ENCODE peak calls at places on chromosome 2, in four cellular contexts. One of them, this sample, is unnamed.

GRCh38 chr2:16925145-16925544 is 259.5 kb upstream of the CYRIA start:
- DNase-seq in K562: no peak
- DNase-seq in AG09309: no peak
- DNase-seq in DND-41: no peak
- DNase-seq in this sample: no peak

GRCh38 chr2:653645-654425 is 23.4 kb downstream of the TMEM18 start:
- DNase-seq in K562: no peak
- DNase-seq in AG09309: no peak
- DNase-seq in DND-41: no peak
- DNase-seq in this sample: no peak

GRCh38 chr2:240131941-240132650 is 4.0 kb downstream of the COPS9 start:
- DNase-seq in K562: peak; percentile 13
- DNase-seq in AG09309: no peak
- DNase-seq in DND-41: peak; percentile 5
- DNase-seq in this sample: no peak

GRCh38 chr2:182043861-182044260 is 58.2 kb downstream of the PPP1R1C start:
- DNase-seq in K562: no peak
- DNase-seq in AG09309: no peak
- DNase-seq in DND-41: no peak
- DNase-seq in this sample: no peak

GRCh38 chr2:128644745-128645256 is 326.1 kb upstream of the HS6ST1 start:
- DNase-seq in K562: no peak
- DNase-seq in AG09309: no peak
- DNase-seq in DND-41: no peak
- DNase-seq in this sample: no peak

GRCh38 chr2:57396364-57397098 is 650.1 kb upstream of the VRK2 start:
- DNase-seq in K562: no peak
- DNase-seq in AG09309: no peak
- DNase-seq in DND-41: no peak
- DNase-seq in this sample: no peak

GRCh38 chr2:117785740-117786139 is 28.8 kb upstream of the DDX18 start:
- DNase-seq in K562: peak; percentile 43
- DNase-seq in AG09309: peak; percentile 13
- DNase-seq in DND-41: peak; percentile 45
- DNase-seq in this sample: no peak

GRCh38 chr2:241050624-241051577 is 51.2 kb downstream of the MTERF4 start:
- DNase-seq in K562: no peak
- DNase-seq in AG09309: no peak
- DNase-seq in DND-41: no peak
- DNase-seq in this sample: no peak

GRCh38 chr2:97931851-97932211 is 63.9 kb downstream of the TMEM131 start:
- DNase-seq in K562: no peak
- DNase-seq in AG09309: no peak
- DNase-seq in DND-41: no peak
- DNase-seq in this sample: no peak

GRCh38 chr2:198957183-198957582 is 500.6 kb downstream of the SATB2 start:
- DNase-seq in K562: no peak
- DNase-seq in AG09309: no peak
- DNase-seq in DND-41: no peak
- DNase-seq in this sample: no peak

GRCh38 chr2:70643715-70644114 is 90.1 kb upstream of the TGFA start:
- DNase-seq in K562: peak; percentile 63
- DNase-seq in AG09309: no peak
- DNase-seq in DND-41: no peak
- DNase-seq in this sample: no peak

GRCh38 chr2:47661310-47661709 is 121.6 kb upstream of the MSH6 start:
- DNase-seq in K562: no peak
- DNase-seq in AG09309: no peak
- DNase-seq in DND-41: no peak
- DNase-seq in this sample: no peak
- H3K4me3 ChIP-seq in K562: no peak overlapping the region
- H3K4me3 ChIP-seq in AG09309: no peak overlapping the region
- H3K4me3 ChIP-seq in DND-41: no peak overlapping the region
- H3K4me3 ChIP-seq in this sample: no peak overlapping the region

DNA sequence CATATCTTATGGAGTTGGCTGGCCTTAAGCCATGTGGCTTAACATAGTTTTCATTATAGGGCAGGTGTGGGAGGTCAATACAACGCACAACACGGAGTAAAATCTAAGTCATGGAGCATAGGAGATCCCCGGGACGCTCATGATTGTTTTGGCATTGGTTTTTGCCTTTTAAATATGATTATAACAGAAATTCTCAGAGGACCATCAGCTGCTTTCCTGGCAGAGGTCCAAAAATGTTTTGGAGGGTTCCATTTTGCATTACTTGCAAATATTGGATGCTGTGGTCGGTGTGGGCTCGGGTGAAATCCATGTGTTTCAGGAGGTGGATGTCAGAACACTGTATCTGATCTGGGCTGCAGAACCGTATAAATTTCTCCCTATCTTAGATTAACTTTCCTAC is 3.4 kb downstream of the NCOA1 start:
- DNase-seq in K562: no peak
- DNase-seq in AG09309: no peak
- DNase-seq in DND-41: no peak
- DNase-seq in this sample: no peak
- H3K4me3 ChIP-seq in K562: no peak overlapping the region
- H3K4me3 ChIP-seq in AG09309: no peak overlapping the region
- H3K4me3 ChIP-seq in DND-41: no peak overlapping the region
- H3K4me3 ChIP-seq in this sample: no peak overlapping the region

GRCh38 chr2:162072181-162072702 is 1.8 kb downstream of the DPP4 start:
- DNase-seq in K562: no peak
- DNase-seq in AG09309: peak; percentile 59
- DNase-seq in DND-41: no peak
- DNase-seq in this sample: no peak
- H3K4me3 ChIP-seq in K562: no peak overlapping the region
- H3K4me3 ChIP-seq in AG09309: no peak overlapping the region
- H3K4me3 ChIP-seq in DND-41: peak overlapping the region; percentile 71
- H3K4me3 ChIP-seq in this sample: no peak overlapping the region

GRCh38 chr2:231123362-231123898 is 1.4 kb downstream of the HTR2B start:
- DNase-seq in K562: no peak
- DNase-seq in AG09309: no peak
- DNase-seq in DND-41: no peak
- DNase-seq in this sample: no peak
- H3K4me3 ChIP-seq in K562: no peak overlapping the region
- H3K4me3 ChIP-seq in AG09309: no peak overlapping the region
- H3K4me3 ChIP-seq in DND-41: no peak overlapping the region
- H3K4me3 ChIP-seq in this sample: no peak overlapping the region

DNA sequence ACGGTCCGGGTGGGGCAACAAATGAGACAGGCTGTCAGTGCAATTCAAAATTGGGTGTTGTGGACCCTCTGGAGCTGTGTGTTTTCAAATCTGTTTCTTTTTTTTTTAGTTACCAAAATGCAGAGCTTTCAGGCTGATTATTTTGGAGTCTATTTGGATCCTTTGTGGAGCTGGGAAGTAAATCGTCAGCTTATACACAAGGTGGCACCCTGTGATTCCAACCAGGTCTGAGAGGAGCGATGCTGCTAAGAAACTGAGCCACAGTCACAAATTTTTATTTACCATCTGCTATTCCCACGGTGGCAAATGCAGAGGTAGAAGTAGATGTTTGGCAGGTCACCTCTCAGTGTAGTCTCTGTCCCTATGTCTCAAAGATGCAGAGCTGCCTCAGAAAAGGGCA is 3.8 kb upstream of the EPC2 start:
- DNase-seq in K562: no peak
- DNase-seq in AG09309: peak; percentile 24
- DNase-seq in DND-41: no peak
- DNase-seq in this sample: no peak
- H3K4me3 ChIP-seq in K562: no peak overlapping the region
- H3K4me3 ChIP-seq in AG09309: no peak overlapping the region
- H3K4me3 ChIP-seq in DND-41: no peak overlapping the region
- H3K4me3 ChIP-seq in this sample: no peak overlapping the region

GRCh38 chr2:48334180-48334579 is 195.8 kb upstream of the STON1 start:
- DNase-seq in K562: no peak
- DNase-seq in AG09309: no peak
- DNase-seq in DND-41: no peak
- DNase-seq in this sample: no peak

GRCh38 chr2:48328159-48328816 is 201.7 kb upstream of the STON1 start:
- DNase-seq in K562: no peak
- DNase-seq in AG09309: no peak
- DNase-seq in DND-41: no peak
- DNase-seq in this sample: no peak

GRCh38 chr2:48332286-48332685 is 197.7 kb upstream of the STON1 start:
- DNase-seq in K562: no peak
- DNase-seq in AG09309: no peak
- DNase-seq in DND-41: no peak
- DNase-seq in this sample: no peak

DNA sequence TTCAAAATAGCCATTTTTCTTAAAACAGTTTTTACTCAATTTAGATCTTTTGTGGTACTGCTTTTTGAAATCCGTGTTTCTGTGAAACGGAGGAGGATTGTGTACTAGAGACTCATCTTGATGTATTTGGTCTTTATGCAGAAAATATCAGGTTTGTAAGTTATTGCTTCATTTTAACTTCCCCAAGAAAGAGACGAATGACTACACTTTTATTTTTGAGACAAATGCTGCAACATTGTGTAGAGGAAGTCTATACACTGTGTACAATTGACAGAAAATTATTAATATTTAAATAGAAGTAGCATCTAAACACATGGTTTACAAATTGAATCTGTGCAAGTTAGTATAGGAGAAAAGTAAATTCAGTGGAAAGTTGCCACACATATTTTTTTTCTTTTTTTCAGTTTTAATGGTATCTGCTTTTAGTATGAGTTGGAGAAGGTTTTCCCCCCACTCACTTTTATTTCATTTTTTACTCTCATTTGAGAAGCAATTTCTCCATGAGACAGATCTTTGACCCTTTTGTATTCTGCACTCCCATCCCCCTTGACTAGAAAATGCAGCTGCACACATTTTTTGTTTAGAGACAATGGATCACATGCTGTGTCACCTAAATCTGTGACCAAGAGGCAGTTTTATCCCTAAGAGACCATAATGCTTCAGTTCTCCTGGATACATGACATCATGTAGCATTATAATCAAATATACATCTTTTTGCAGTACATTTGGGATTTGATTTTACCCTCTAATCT is 200.8 kb upstream of the STON1 start:
- DNase-seq in K562: no peak
- DNase-seq in AG09309: no peak
- DNase-seq in DND-41: no peak
- DNase-seq in this sample: no peak
- H3K4me3 ChIP-seq in K562: no peak overlapping the region
- H3K4me3 ChIP-seq in AG09309: no peak overlapping the region
- H3K4me3 ChIP-seq in DND-41: no peak overlapping the region
- H3K4me3 ChIP-seq in this sample: no peak overlapping the region

DNA sequence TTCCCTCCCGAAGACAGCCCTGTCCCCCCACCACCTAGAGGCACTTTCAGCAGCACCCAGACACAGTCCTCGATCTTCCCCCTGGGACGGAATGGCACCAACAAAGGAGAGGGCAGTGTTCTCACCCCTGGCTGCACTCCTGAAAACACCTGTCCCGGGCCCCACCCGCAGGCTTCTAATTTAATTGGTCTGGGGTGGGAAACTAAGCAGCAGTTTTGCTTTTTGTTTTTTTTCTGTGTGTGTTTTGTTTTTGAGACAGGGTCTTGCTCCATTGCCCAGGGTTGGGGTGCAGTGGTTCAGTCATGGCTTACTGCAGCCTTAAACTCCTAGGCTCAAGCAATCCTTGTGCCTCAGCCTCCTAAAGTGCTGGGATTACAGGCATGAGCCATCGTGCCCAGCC is 38.4 kb upstream of the REL start:
- DNase-seq in K562: no peak
- DNase-seq in AG09309: no peak
- DNase-seq in DND-41: no peak
- DNase-seq in this sample: no peak
- H3K4me3 ChIP-seq in K562: no peak overlapping the region
- H3K4me3 ChIP-seq in AG09309: no peak overlapping the region
- H3K4me3 ChIP-seq in DND-41: no peak overlapping the region
- H3K4me3 ChIP-seq in this sample: no peak overlapping the region

GRCh38 chr2:225171350-225171749 is 129.1 kb upstream of the DOCK10 start:
- DNase-seq in K562: no peak
- DNase-seq in AG09309: no peak
- DNase-seq in DND-41: no peak
- DNase-seq in this sample: no peak
- H3K4me3 ChIP-seq in K562: no peak overlapping the region
- H3K4me3 ChIP-seq in AG09309: no peak overlapping the region
- H3K4me3 ChIP-seq in DND-41: no peak overlapping the region
- H3K4me3 ChIP-seq in this sample: no peak overlapping the region